ENCODE peak calls at places on chromosomes 12 and 14, in four cellular contexts. One of them, this sample, is unnamed.

GRCh38 chr14:50062438-50063039 is 53.8 kb downstream of the VCPKMT start:
- DNase-seq in NCI-H774: no peak
- DNase-seq in right cardiac atrium: no peak
- DNase-seq in EL: peak; percentile 75
- DNase-seq in this sample: no peak

GRCh38 chr14:30142216-30142615 is 214.6 kb upstream of the PRKD1 start:
- DNase-seq in EL: no peak
- DNase-seq in right cardiac atrium: no peak
- DNase-seq in NCI-H774: no peak
- DNase-seq in this sample: no peak

GRCh38 chr14:54366726-54367707 is 29.8 kb upstream of the CDKN3 start:
- DNase-seq in right cardiac atrium: no peak
- DNase-seq in EL: peak; percentile 69
- DNase-seq in NCI-H774: no peak
- DNase-seq in this sample: no peak

GRCh38 chr14:99737451-99737951 is 53.4 kb downstream of the CYP46A1 start:
- DNase-seq in right cardiac atrium: peak; percentile 91
- DNase-seq in NCI-H774: no peak
- DNase-seq in EL: no peak
- DNase-seq in this sample: peak; percentile 83

GRCh38 chr12:21416611-21417121 is 20.8 kb upstream of the PYROXD1 start:
- DNase-seq in NCI-H774: no peak
- DNase-seq in EL: peak; percentile 80
- DNase-seq in right cardiac atrium: no peak
- DNase-seq in this sample: no peak

GRCh38 chr12:124386059-124386458 is 91.2 kb downstream of the RFLNA start:
- DNase-seq in EL: peak; percentile 64
- DNase-seq in NCI-H774: no peak
- DNase-seq in right cardiac atrium: peak; percentile 86
- DNase-seq in this sample: no peak

GRCh38 chr14:69235708-69236107 is 24.2 kb upstream of the GALNT16 start:
- DNase-seq in EL: no peak
- DNase-seq in right cardiac atrium: no peak
- DNase-seq in NCI-H774: no peak
- DNase-seq in this sample: no peak

GRCh38 chr14:32693114-32693513 is 245.6 kb upstream of the NPAS3 start:
- DNase-seq in EL: peak; percentile 10
- DNase-seq in right cardiac atrium: peak; percentile 36
- DNase-seq in NCI-H774: no peak
- DNase-seq in this sample: no peak

GRCh38 chr12:85468356-85469157 is 188.5 kb downstream of the ALX1 start:
- DNase-seq in right cardiac atrium: no peak
- DNase-seq in NCI-H774: peak; percentile 43
- DNase-seq in EL: peak; percentile 58
- DNase-seq in this sample: peak; percentile 59

GRCh38 chr14:102831163-102831804 is 54.0 kb downstream of the TRAF3 start:
- DNase-seq in EL: no peak
- DNase-seq in right cardiac atrium: no peak
- DNase-seq in NCI-H774: no peak
- DNase-seq in this sample: no peak

GRCh38 chr12:104219908-104220404 is 4.4 kb downstream of the TXNRD1 start:
- DNase-seq in NCI-H774: peak; percentile 95
- DNase-seq in right cardiac atrium: peak; percentile 51
- DNase-seq in EL: peak; percentile 95
- DNase-seq in this sample: no peak

GRCh38 chr12:117986705-117987469 is 18.1 kb upstream of the KSR2 start:
- DNase-seq in NCI-H774: no peak
- DNase-seq in EL: peak; percentile 89
- DNase-seq in right cardiac atrium: no peak
- DNase-seq in this sample: no peak

GRCh38 chr14:102508774-102509743 is 517 bp downstream of the ANKRD9 start:
- DNase-seq in NCI-H774: no peak
- DNase-seq in right cardiac atrium: peak; percentile 91
- DNase-seq in EL: peak; percentile 49
- DNase-seq in this sample: peak; percentile 88

GRCh38 chr12:116882742-116883141 is 1.5 kb upstream of the HRK start:
- DNase-seq in NCI-H774: no peak
- DNase-seq in right cardiac atrium: no peak
- DNase-seq in EL: peak; percentile 59
- DNase-seq in this sample: no peak

GRCh38 chr12:86496595-86496994 is 240.4 kb upstream of the MGAT4C start:
- DNase-seq in EL: no peak
- DNase-seq in right cardiac atrium: no peak
- DNase-seq in NCI-H774: peak; percentile 64
- DNase-seq in this sample: no peak

GRCh38 chr14:92549853-92550244 is 36.3 kb downstream of the RIN3 start:
- DNase-seq in right cardiac atrium: peak; percentile 85
- DNase-seq in NCI-H774: no peak
- DNase-seq in EL: no peak
- DNase-seq in this sample: peak; percentile 81

GRCh38 chr12:95767703-95768102 is 22.9 kb downstream of the NTN4 start:
- DNase-seq in EL: peak; percentile 60
- DNase-seq in right cardiac atrium: no peak
- DNase-seq in NCI-H774: no peak
- DNase-seq in this sample: no peak

GRCh38 chr12:116194935-116195431 is 82.5 kb downstream of the MED13L start:
- DNase-seq in NCI-H774: no peak
- DNase-seq in EL: no peak
- DNase-seq in right cardiac atrium: no peak
- DNase-seq in this sample: no peak

GRCh38 chr14:69931960-69932359 is 52.7 kb downstream of the SMOC1 start:
- DNase-seq in NCI-H774: no peak
- DNase-seq in EL: no peak
- DNase-seq in right cardiac atrium: no peak
- DNase-seq in this sample: no peak

GRCh38 chr14:91753501-91754128 is 21.7 kb upstream of the CATSPERB start:
- DNase-seq in right cardiac atrium: no peak
- DNase-seq in NCI-H774: no peak
- DNase-seq in EL: no peak
- DNase-seq in this sample: no peak

GRCh38 chr14:32345311-32345771 is 16.2 kb downstream of the AKAP6 start:
- DNase-seq in NCI-H774: no peak
- DNase-seq in right cardiac atrium: no peak
- DNase-seq in EL: no peak
- DNase-seq in this sample: no peak

GRCh38 chr12:93839076-93839475 is 161.9 kb downstream of the CRADD start:
- DNase-seq in right cardiac atrium: no peak
- DNase-seq in EL: no peak
- DNase-seq in NCI-H774: no peak
- DNase-seq in this sample: no peak

GRCh38 chr14:24607081-24607480 is 2.4 kb downstream of the GZMH start:
- DNase-seq in NCI-H774: no peak
- DNase-seq in EL: no peak
- DNase-seq in right cardiac atrium: no peak
- DNase-seq in this sample: no peak

GRCh38 chr12:47943492-47944359 is 19.7 kb upstream of the TMEM106C start:
- DNase-seq in right cardiac atrium: no peak
- DNase-seq in EL: no peak
- DNase-seq in NCI-H774: no peak
- DNase-seq in this sample: no peak

GRCh38 chr12:128644664-128645296 is 179.0 kb downstream of the SLC15A4 start:
- DNase-seq in right cardiac atrium: no peak
- DNase-seq in EL: no peak
- DNase-seq in NCI-H774: peak; percentile 40
- DNase-seq in this sample: no peak

GRCh38 chr14:92724516-92725340 is 23.7 kb downstream of the LGMN start:
- DNase-seq in NCI-H774: peak; percentile 28
- DNase-seq in EL: no peak
- DNase-seq in right cardiac atrium: peak; percentile 73
- DNase-seq in this sample: peak; percentile 18

GRCh38 chr12:9647825-9648700 is 21.4 kb upstream of the CLEC2D start:
- DNase-seq in NCI-H774: peak; percentile 85
- DNase-seq in EL: peak; percentile 90
- DNase-seq in right cardiac atrium: peak; percentile 93
- DNase-seq in this sample: peak; percentile 95

GRCh38 chr14:96567289-96567899 is 65.2 kb downstream of the PAPOLA start:
- DNase-seq in EL: peak; percentile 41
- DNase-seq in right cardiac atrium: no peak
- DNase-seq in NCI-H774: peak; percentile 16
- DNase-seq in this sample: no peak

GRCh38 chr14:104970231-104971068 is 7.7 kb downstream of the AHNAK2 start:
- DNase-seq in EL: peak; percentile 85
- DNase-seq in right cardiac atrium: peak; percentile 85
- DNase-seq in NCI-H774: no peak
- DNase-seq in this sample: peak; percentile 91

GRCh38 chr12:65200007-65200665 is 30.8 kb downstream of the LEMD3 start:
- DNase-seq in EL: peak; percentile 3
- DNase-seq in right cardiac atrium: no peak
- DNase-seq in NCI-H774: no peak
- DNase-seq in this sample: no peak

GRCh38 chr12:3935078-3935477 is 61.9 kb upstream of the PARP11 start:
- DNase-seq in EL: no peak
- DNase-seq in NCI-H774: no peak
- DNase-seq in right cardiac atrium: no peak
- DNase-seq in this sample: no peak

GRCh38 chr12:21294176-21294575 is 40.5 kb downstream of the SLCO1A2 start:
- DNase-seq in right cardiac atrium: no peak
- DNase-seq in NCI-H774: no peak
- DNase-seq in EL: no peak
- DNase-seq in this sample: no peak

GRCh38 chr12:52300796-52301691 is 9.7 kb upstream of the KRT81 start:
- DNase-seq in EL: peak; percentile 27
- DNase-seq in NCI-H774: no peak
- DNase-seq in right cardiac atrium: no peak
- DNase-seq in this sample: no peak